ENCODE peak calls at places on chromosomes 1 and 21, in eight cellular contexts. Y is lung, T is fibroblast of lung, R is brain microvascular endothelial cell, U is neural progenitor cell, B is lower leg skin, V is pancreas, G is fibroblast of villous mesenchyme. I is an unnamed sample.

GRCh38 chr1:36908096-36908495 is 126.2 kb downstream of the GRIK3 start:
- DNase-seq in Y (peak), T (no peak), R (no peak), U (no peak), B (no peak), V (no peak), G (no peak), I (no peak)

GRCh38 chr1:106998431-106999002 is 58.0 kb upstream of the PRMT6 start:
- DNase-seq in Y (no peak), T (no peak), R (no peak), U (no peak), B (peak), V (no peak), G (no peak), I (no peak)

GRCh38 chr1:150551049-150551783 is 2.0 kb downstream of the ADAMTSL4 start:
- DNase-seq in Y (no peak), T (no peak), R (no peak), U (peak), B (no peak), V (no peak), G (no peak), I (no peak)

GRCh38 chr1:152926091-152926490 is 17.7 kb downstream of the IVL start:
- DNase-seq in Y (no peak), T (peak), R (no peak), U (no peak), B (no peak), V (no peak), G (no peak), I (no peak)

GRCh38 chr1:23242414-23242813 is 25.1 kb upstream of the HTR1D start:
- DNase-seq in Y (no peak), T (no peak), R (no peak), U (no peak), B (no peak), V (no peak), G (no peak), I (no peak)

GRCh38 chr1:12475158-12475934 is 142.7 kb downstream of the DHRS3 start:
- DNase-seq in Y (no peak), T (no peak), R (peak), U (no peak), B (no peak), V (peak), G (peak), I (no peak)

GRCh38 chr1:230277201-230277771 is 148.8 kb downstream of the PGBD5 start:
- DNase-seq in Y (no peak), T (no peak), R (no peak), U (peak), B (no peak), V (no peak), G (no peak), I (no peak)

GRCh38 chr1:206479164-206480125 is 9.2 kb downstream of the IKBKE start:
- DNase-seq in Y (peak), T (peak), R (peak), U (peak), B (peak), V (peak), G (peak), I (no peak)

GRCh38 chr1:240136402-240136801 is 44.7 kb downstream of the FMN2 start:
- DNase-seq in Y (no peak), T (no peak), R (no peak), U (no peak), B (no peak), V (no peak), G (no peak), I (no peak)

GRCh38 chr1:2177541-2177940 is 17.0 kb downstream of the FAAP20 start:
- DNase-seq in Y (no peak), T (no peak), R (no peak), U (no peak), B (no peak), V (no peak), G (no peak), I (no peak)

GRCh38 chr1:12469493-12469892 is 148.5 kb downstream of the DHRS3 start:
- DNase-seq in Y (no peak), T (no peak), R (no peak), U (no peak), B (no peak), V (no peak), G (no peak), I (no peak)

GRCh38 chr1:112599513-112599912 is 19.4 kb downstream of the ST7L start:
- DNase-seq in Y (no peak), T (no peak), R (no peak), U (no peak), B (no peak), V (no peak), G (no peak), I (no peak)

GRCh38 chr1:215185067-215185620 is 102.6 kb downstream of the KCNK2 start:
- DNase-seq in Y (no peak), T (no peak), R (no peak), U (no peak), B (no peak), V (no peak), G (no peak), I (no peak)

GRCh38 chr21:45482899-45483821 is 59.1 kb downstream of the SLC19A1 start:
- DNase-seq in Y (no peak), T (no peak), R (no peak), U (no peak), B (no peak), V (no peak), G (no peak), I (no peak)

GRCh38 chr21:41873426-41873825 is 5.7 kb downstream of the PRDM15 start:
- DNase-seq in Y (no peak), T (no peak), R (no peak), U (no peak), B (no peak), V (no peak), G (no peak), I (no peak)

GRCh38 chr1:162538815-162539431 is 22.6 kb upstream of the UAP1 start:
- DNase-seq in Y (no peak), T (peak), R (peak), U (no peak), B (no peak), V (no peak), G (peak), I (peak)

GRCh38 chr21:15060776-15061175 is 4.0 kb downstream of the NRIP1 start:
- DNase-seq in Y (no peak), T (no peak), R (peak), U (no peak), B (no peak), V (no peak), G (peak), I (no peak)

GRCh38 chr21:33208534-33208933 is 21.2 kb upstream of the IFNAR2 start:
- DNase-seq in Y (no peak), T (no peak), R (no peak), U (no peak), B (no peak), V (no peak), G (no peak), I (no peak)

GRCh38 chr1:89622895-89623294 is 10.0 kb upstream of the LRRC8C start:
- DNase-seq in Y (no peak), T (peak), R (no peak), U (no peak), B (no peak), V (no peak), G (peak), I (no peak)

GRCh38 chr21:36171741-36172331 is 15.2 kb downstream of the DOP1B start:
- DNase-seq in Y (no peak), T (no peak), R (no peak), U (no peak), B (no peak), V (no peak), G (no peak), I (no peak)

GRCh38 chr1:225891229-225891972 is 2.5 kb upstream of the LEFTY1 start:
- DNase-seq in Y (no peak), T (no peak), R (no peak), U (no peak), B (no peak), V (peak), G (no peak), I (no peak)

GRCh38 chr1:43913666-43914325 is 19.8 kb upstream of the ARTN start:
- DNase-seq in Y (no peak), T (no peak), R (no peak), U (no peak), B (no peak), V (no peak), G (no peak), I (no peak)

GRCh38 chr21:25636727-25637126 is 2.3 kb upstream of the JAM2 start:
- DNase-seq in Y (no peak), T (no peak), R (no peak), U (no peak), B (no peak), V (no peak), G (no peak), I (no peak)

GRCh38 chr1:19381261-19381660 is 69.1 kb downstream of the SLC66A1 start:
- DNase-seq in Y (no peak), T (no peak), R (no peak), U (no peak), B (no peak), V (no peak), G (no peak), I (no peak)

GRCh38 chr21:15848632-15849031 is 118.8 kb downstream of the USP25 start:
- DNase-seq in Y (no peak), T (peak), R (peak), U (no peak), B (no peak), V (no peak), G (peak), I (no peak)

GRCh38 chr1:178344513-178345077 is 152.2 kb downstream of the CLEC20A start:
- DNase-seq in Y (no peak), T (peak), R (peak), U (peak), B (no peak), V (no peak), G (peak), I (peak)

GRCh38 chr1:156126701-156127534 is 12.4 kb downstream of the LMNA start:
- DNase-seq in Y (no peak), T (peak), R (peak), U (no peak), B (no peak), V (no peak), G (peak), I (no peak)

GRCh38 chr1:81670286-81670685 is 130.4 kb upstream of the ADGRL2 start:
- DNase-seq in Y (peak), T (peak), R (peak), U (no peak), B (peak), V (peak), G (peak), I (peak)

GRCh38 chr1:209387271-209387968 is 196.1 kb upstream of the CAMK1G start:
- DNase-seq in Y (no peak), T (no peak), R (no peak), U (no peak), B (peak), V (no peak), G (no peak), I (no peak)

GRCh38 chr1:68173283-68174172 is 58.8 kb downstream of the WLS start:
- DNase-seq in Y (no peak), T (peak), R (peak), U (no peak), B (no peak), V (no peak), G (no peak), I (peak)

GRCh38 chr1:176670853-176671252 is 207.9 kb downstream of the PAPPA2 start:
- DNase-seq in Y (no peak), T (no peak), R (no peak), U (no peak), B (no peak), V (peak), G (no peak), I (no peak)

GRCh38 chr1:3251099-3251809 is 182.3 kb downstream of the PRDM16 start:
- DNase-seq in Y (no peak), T (no peak), R (no peak), U (no peak), B (no peak), V (no peak), G (no peak), I (no peak)

GRCh38 chr1:95206514-95206913 is 27.5 kb upstream of the RWDD3 start:
- DNase-seq in Y (no peak), T (no peak), R (no peak), U (no peak), B (no peak), V (no peak), G (no peak), I (no peak)
- TF ChIP-seq CTCF in Y (no peak), T (no peak), R (no peak), U (no peak), B (no peak), V (no peak), G (no peak), I (no peak)

DNA sequence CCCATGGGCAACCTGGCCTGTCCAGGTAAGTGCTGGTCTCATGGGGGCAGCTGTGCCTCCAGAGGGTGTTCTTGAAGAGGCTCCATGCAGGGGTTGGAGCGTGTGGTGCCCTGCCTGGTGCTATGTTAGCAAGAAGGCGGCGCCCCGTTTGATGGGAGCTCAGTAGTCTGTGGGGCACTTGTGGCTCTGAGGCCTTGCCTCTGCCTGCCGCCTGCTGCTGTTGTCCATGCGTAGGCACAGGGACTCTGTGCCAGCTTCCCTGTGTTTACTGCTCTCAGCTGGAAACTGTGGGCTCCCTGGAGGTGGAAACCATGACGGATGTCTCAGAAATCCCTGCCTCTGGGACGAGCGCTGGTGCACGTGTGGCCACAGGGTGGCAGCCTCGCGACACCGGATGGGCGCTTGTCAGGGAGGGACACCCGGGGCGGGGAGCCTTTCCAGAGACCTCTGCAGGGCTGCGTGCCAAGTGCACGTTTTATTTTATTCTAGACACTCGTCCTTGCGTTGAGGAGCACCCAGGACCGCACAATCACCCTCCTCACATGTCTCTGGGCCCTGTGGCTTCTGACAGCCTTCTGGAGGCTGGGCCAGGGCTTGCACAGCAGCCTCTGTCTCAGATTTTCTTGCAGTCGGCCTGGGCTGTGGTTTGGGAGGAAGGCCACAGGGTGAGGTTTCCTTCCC is 27.1 kb downstream of the SNAP47 start:
- DNase-seq in Y (peak), T (peak), R (peak), U (peak), B (peak), V (peak), G (peak), I (peak)
- TF ChIP-seq CTCF in Y (peak), T (peak), R (peak), U (peak), B (no peak), V (peak), G (peak), I (peak)

GRCh38 chr1:54096491-54097235 is 43.3 kb downstream of the TCEANC2 start:
- DNase-seq in Y (no peak), T (no peak), R (no peak), U (peak), B (no peak), V (no peak), G (no peak), I (no peak)
- TF ChIP-seq CTCF in Y (no peak), T (no peak), R (no peak), U (no peak), B (no peak), V (no peak), G (no peak), I (no peak)

GRCh38 chr1:6331543-6332246 is 61.9 kb downstream of the ACOT7 start:
- DNase-seq in Y (no peak), T (no peak), R (no peak), U (no peak), B (no peak), V (no peak), G (no peak), I (no peak)
- TF ChIP-seq CTCF in Y (no peak), T (no peak), R (peak), U (no peak), B (no peak), V (no peak), G (no peak), I (no peak)

DNA sequence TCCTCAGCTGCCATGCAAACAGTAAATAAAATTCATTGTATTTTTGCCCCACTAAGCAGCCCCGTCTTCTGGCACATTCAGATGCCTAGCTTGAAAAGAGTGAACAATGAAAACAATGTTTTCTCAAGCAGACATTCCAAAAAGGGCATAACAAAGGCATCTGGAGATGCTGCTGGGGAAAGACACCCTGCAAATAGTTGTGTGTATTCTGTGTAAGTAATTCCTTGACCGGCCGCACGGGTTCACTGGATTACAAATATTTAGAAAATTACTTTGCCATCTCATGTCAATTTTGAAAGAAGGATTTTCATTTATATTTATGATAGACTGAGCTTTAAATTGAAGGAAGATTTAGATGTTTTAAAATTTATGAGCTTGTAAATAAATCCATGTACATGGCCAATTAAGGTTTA is 142.2 kb downstream of the SLC45A1 start:
- DNase-seq in Y (no peak), T (no peak), R (no peak), U (peak), B (no peak), V (no peak), G (no peak), I (no peak)
- TF ChIP-seq CTCF in Y (no peak), T (no peak), R (peak), U (peak), B (no peak), V (no peak), G (peak), I (no peak)

DNA sequence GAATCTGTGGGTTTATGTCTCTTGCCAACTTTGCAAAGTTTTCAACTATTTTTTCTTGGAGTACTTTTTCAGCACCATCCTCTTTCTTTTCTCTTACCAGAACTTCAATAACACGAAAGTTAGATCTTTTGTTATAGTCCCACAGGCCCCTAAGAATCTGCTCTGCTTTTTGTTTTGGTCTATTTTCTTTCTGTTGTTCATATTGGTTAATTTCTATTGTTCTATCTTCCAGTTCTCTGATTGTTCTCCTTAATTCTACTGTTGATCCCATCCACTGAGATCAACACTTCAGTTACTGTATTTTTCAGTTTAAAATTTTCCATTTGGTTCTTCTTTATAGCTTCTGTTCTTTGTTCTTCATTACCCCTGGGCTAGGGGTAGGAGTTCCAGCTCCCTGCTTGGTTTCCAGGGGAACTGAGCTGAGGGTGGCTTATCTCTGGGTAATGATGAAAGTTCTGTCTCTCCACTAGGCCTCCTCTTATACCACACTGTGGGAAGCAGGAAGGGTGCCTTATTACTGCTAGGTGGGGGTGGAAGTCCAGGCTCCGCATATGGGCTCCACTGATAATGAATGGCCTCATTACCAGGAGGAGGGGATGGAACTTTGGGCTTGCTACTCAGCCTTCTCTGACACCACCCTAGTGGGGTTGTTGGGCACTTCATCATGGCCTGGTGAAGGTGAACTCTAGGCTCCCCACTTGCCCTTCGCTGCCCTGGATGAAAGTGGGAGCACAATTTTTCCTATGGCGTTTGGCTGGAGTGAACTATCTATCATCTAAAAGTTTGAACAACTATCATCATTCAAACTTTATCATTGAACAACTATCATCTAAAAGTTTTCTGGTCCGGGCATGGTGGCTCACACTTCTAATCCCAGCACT is 39.3 kb downstream of the NAV1 start:
- DNase-seq in Y (no peak), T (no peak), R (peak), U (no peak), B (no peak), V (no peak), G (peak), I (no peak)
- TF ChIP-seq CTCF in Y (no peak), T (no peak), R (no peak), U (no peak), B (no peak), V (no peak), G (no peak), I (no peak)

GRCh38 chr1:39919545-39919944 is 17.8 kb upstream of the MYCL start:
- DNase-seq in Y (peak), T (peak), R (peak), U (peak), B (no peak), V (peak), G (peak), I (no peak)
- TF ChIP-seq CTCF in Y (peak), T (peak), R (peak), U (peak), B (no peak), V (peak), G (peak), I (peak)